ENCODE peak calls at places on chromosomes 1 and 21, in six cellular contexts. S, E, X, Z, F and Q are unnamed samples.

GRCh38 chr1:226029093-226029496 is 30.0 kb upstream of the SDE2 start:
- DNase-seq in S (no peak), Z (peak), E (no peak), F (no peak), X (no peak), Q (no peak)

GRCh38 chr1:13922440-13922839 is 222.5 kb downstream of the PRDM2 start:
- DNase-seq in F (no peak), X (no peak), S (no peak), E (no peak), Z (no peak), Q (no peak)

GRCh38 chr1:211483896-211484612 is 7.9 kb downstream of the RD3 start:
- DNase-seq in E (no peak), F (no peak), X (no peak), Z (no peak), S (no peak), Q (no peak)

GRCh38 chr21:36887983-36888382 is 78.5 kb downstream of the HLCS start:
- DNase-seq in Z (no peak), E (no peak), X (no peak), S (peak), F (no peak), Q (no peak)

GRCh38 chr1:116934586-116935207 is 25.0 kb downstream of the PTGFRN start:
- DNase-seq in X (no peak), S (no peak), F (no peak), Z (peak), E (no peak), Q (no peak)

GRCh38 chr21:35084869-35085268 is 35.8 kb upstream of the RUNX1 start:
- DNase-seq in X (peak), Z (no peak), S (peak), F (no peak), E (no peak), Q (no peak)

GRCh38 chr1:169683661-169684060 is 27.8 kb downstream of the SELL start:
- DNase-seq in X (no peak), F (no peak), S (no peak), E (no peak), Z (no peak), Q (no peak)

GRCh38 chr1:209409786-209410185 is 173.7 kb upstream of the CAMK1G start:
- DNase-seq in F (no peak), E (no peak), S (no peak), X (peak), Z (no peak), Q (no peak)

GRCh38 chr1:241292973-241293372 is 64.0 kb downstream of the RGS7 start:
- DNase-seq in E (no peak), S (no peak), X (no peak), F (no peak), Z (no peak), Q (no peak)

GRCh38 chr1:117842408-117843170 is 86.8 kb downstream of the GDAP2 start:
- DNase-seq in Z (no peak), F (peak), E (no peak), X (peak), S (no peak), Q (no peak)

GRCh38 chr21:41632748-41633475 is 125.0 kb upstream of the TMPRSS2 start:
- DNase-seq in F (no peak), E (no peak), X (no peak), Z (no peak), S (no peak), Q (no peak)

GRCh38 chr1:209646558-209646957 is 5.7 kb downstream of the LAMB3 start:
- DNase-seq in Z (no peak), E (no peak), X (peak), F (peak), S (no peak), Q (no peak)

GRCh38 chr1:45299981-45300668 is 26.6 kb upstream of the HPDL start:
- DNase-seq in Z (peak), F (peak), E (no peak), X (peak), S (peak), Q (peak)

GRCh38 chr1:82464362-82464931 is 663.7 kb downstream of the ADGRL2 start:
- DNase-seq in X (peak), F (no peak), Z (no peak), E (no peak), S (peak), Q (peak)

GRCh38 chr1:117664314-117664713 is 58.5 kb downstream of the TENT5C start:
- DNase-seq in S (no peak), E (no peak), X (no peak), Z (peak), F (no peak), Q (no peak)

GRCh38 chr21:16258834-16259611 is 529.2 kb downstream of the USP25 start:
- DNase-seq in F (no peak), S (no peak), X (no peak), Z (no peak), E (no peak), Q (no peak)

GRCh38 chr1:53508991-53509663 is 49.9 kb downstream of the DMRTB1 start:
- DNase-seq in X (peak), F (no peak), E (no peak), Z (no peak), S (no peak), Q (no peak)